ENCODE peak calls at places on chromosomes 12 and 14, in four cellular contexts. M, L, P and G are unnamed samples. For H3K4me1, the result is how much of the 10 kb centered on the place peaks cover.

GRCh38 chr14:32620303-32620702 is 291.2 kb downstream of the AKAP6 start:
- DNase-seq in L (no peak), M (no peak), P (no peak), G (no peak)

GRCh38 chr12:95413576-95413975 is 60.4 kb upstream of the METAP2 start:
- DNase-seq in L (no peak), M (no peak), P (no peak), G (no peak)

GRCh38 chr12:48000878-48001321 is 3.4 kb downstream of the COL2A1 start:
- DNase-seq in L (no peak), M (no peak), P (no peak), G (no peak)

GRCh38 chr14:58746261-58746660 is 108.5 kb downstream of the DACT1 start:
- DNase-seq in P (no peak), L (no peak), M (no peak), G (no peak)

GRCh38 chr12:57889541-57889989 is 43.0 kb upstream of the CTDSP2 start:
- DNase-seq in L (no peak), M (no peak), P (no peak), G (no peak)

GRCh38 chr12:111598637-111599458 is at the start of gene ATXN2:
- DNase-seq in L (no peak), M (no peak), P (no peak), G (no peak)

GRCh38 chr14:39265741-39266588 is 32.2 kb downstream of the MIA2 start:
- DNase-seq in L (no peak), P (no peak), M (no peak), G (no peak)

GRCh38 chr12:50536831-50537537 is 32.2 kb downstream of the DIP2B start:
- DNase-seq in M (no peak), L (no peak), P (no peak), G (no peak)

GRCh38 chr12:91958816-91959215 is 186.8 kb downstream of the BTG1 start:
- DNase-seq in P (no peak), M (no peak), L (no peak), G (peak)

GRCh38 chr12:6570264-6570887 is 2.3 kb upstream of the NOP2 start:
- DNase-seq in P (no peak), L (peak), M (peak), G (peak)
- TF ChIP-seq SUZ12 in P (no peak), L (no peak), M (no peak), G (no peak)

GRCh38 chr12:1741154-1741949 is 50.5 kb downstream of the ADIPOR2 start:
- DNase-seq in L (no peak), M (peak), P (no peak), G (no peak)

GRCh38 chr12:1739368-1739767 is 48.5 kb downstream of the ADIPOR2 start:
- DNase-seq in L (no peak), M (no peak), P (no peak), G (no peak)

GRCh38 chr12:1738480-1738879 is 47.6 kb downstream of the ADIPOR2 start:
- DNase-seq in L (no peak), P (no peak), M (no peak), G (no peak)

GRCh38 chr12:1740161-1740948 is 49.5 kb downstream of the ADIPOR2 start:
- DNase-seq in M (no peak), L (no peak), P (no peak), G (no peak)

GRCh38 chr12:1737643-1738286 is 46.9 kb downstream of the ADIPOR2 start:
- DNase-seq in L (no peak), M (no peak), P (no peak), G (no peak)
- H3K4me1 ChIP-seq in L (under half), M (half or more), P (under half), G (under half)

DNA sequence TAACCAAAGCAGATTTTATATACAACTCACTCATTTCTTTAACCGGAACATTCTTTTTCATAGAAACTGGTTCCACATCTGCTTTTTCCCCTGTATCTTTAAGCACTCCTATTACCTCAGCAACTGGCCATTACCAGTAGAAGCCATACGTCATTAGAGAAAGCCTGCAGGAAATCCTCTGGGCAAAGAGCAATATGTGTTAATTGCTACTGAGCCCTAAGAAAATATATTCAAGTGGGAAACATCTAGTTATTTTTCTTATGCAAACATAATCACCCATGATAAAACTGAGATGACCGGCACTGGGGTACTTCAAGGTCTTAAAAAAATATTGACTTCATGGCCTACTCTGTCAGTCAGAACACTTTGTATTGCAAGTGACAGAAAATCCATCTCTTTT is 28.2 kb upstream of the CPSF6 start:
- DNase-seq in P (no peak), M (no peak), L (no peak), G (no peak)
- TF ChIP-seq SUZ12 in P (no peak), M (no peak), L (no peak), G (no peak)

GRCh38 chr14:60622920-60623263 is 26.4 kb downstream of the SIX1 start:
- DNase-seq in P (no peak), M (no peak), L (no peak), G (no peak)
- H3K4me1 ChIP-seq in P (under half), M (under half), L (under half), G (under half)

DNA sequence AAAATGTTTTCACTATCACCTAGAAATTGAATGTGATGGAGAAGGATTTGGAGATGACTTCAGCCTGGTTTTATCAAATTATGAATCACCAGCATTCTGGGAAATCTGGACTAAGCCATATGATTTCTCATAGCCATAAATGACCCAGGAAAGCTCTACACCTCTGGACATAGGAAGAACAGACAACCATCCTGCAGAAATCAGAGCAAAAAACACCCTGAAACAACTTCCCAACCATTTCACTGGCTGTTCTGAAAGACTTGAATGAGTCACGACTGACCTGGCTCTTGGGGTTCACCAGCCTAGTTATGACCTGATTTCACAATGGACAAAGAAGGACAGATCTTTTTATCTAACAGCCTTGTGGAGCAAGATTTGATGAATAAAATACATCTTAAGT is 123.8 kb downstream of the KCNH5 start:
- DNase-seq in P (no peak), M (no peak), L (no peak), G (no peak)
- TF ChIP-seq SUZ12 in P (no peak), M (no peak), L (no peak), G (no peak)

GRCh38 chr14:61749264-61749663 is 13.0 kb upstream of the SNAPC1 start:
- DNase-seq in M (no peak), P (no peak), L (no peak), G (no peak)
- H3K4me1 ChIP-seq in M (under half), P (under half), L (under half), G (under half)

GRCh38 chr12:80707126-80707829 is at the start of gene MYF6:
- DNase-seq in L (no peak), M (no peak), P (no peak), G (no peak)

GRCh38 chr12:80709811-80710726 is 2.6 kb downstream of the MYF6 start:
- DNase-seq in L (peak), M (peak), P (no peak), G (peak)

GRCh38 chr12:80707830-80708534 is 548 bp downstream of the MYF6 start:
- DNase-seq in L (peak), M (no peak), P (no peak), G (no peak)

GRCh38 chr12:80710727-80711066 is 3.3 kb downstream of the MYF6 start:
- DNase-seq in M (no peak), P (no peak), L (no peak), G (no peak)

DNA sequence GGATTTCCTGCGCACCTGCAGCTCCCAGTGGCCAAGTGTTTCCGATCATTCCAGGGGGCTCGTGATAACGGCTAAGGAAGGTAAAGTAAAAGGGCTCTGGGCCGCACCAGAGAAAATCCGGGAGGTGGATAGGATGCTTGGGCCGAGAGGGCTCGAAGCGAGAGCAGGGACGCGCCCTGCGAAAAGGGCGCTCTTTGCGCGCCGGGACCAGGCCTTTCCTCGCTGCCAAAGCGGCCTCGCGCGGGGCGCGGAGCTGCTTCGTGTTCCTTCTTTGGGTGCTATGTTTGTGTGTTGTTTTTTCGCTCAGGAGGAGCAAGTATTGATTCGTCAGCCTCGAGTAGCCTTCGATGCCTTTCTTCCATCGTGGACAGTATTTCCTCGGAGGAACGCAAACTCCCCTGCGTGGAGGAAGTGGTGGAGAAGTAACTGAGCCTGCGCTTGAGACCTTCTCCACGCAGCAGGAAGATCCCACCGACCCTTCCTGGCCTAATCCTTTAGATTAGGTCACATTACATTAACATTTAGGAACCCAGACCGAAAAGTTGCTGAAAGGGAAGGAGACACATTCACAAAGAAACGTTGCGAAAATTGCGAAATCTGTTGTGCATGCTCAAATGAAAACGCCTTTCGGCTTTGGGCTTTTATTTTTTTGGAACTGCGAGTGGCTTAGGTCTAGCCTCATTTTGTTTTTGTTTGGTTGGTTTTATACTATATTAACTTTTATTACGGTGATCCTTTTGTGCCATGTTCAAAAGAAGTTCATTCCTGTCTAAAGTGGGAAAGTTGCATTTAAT is 1.3 kb downstream of the MYF6 start:
- DNase-seq in M (no peak), L (peak), P (no peak), G (no peak)
- TF ChIP-seq SUZ12 in M (no peak), L (peak), P (no peak), G (no peak)

DNA sequence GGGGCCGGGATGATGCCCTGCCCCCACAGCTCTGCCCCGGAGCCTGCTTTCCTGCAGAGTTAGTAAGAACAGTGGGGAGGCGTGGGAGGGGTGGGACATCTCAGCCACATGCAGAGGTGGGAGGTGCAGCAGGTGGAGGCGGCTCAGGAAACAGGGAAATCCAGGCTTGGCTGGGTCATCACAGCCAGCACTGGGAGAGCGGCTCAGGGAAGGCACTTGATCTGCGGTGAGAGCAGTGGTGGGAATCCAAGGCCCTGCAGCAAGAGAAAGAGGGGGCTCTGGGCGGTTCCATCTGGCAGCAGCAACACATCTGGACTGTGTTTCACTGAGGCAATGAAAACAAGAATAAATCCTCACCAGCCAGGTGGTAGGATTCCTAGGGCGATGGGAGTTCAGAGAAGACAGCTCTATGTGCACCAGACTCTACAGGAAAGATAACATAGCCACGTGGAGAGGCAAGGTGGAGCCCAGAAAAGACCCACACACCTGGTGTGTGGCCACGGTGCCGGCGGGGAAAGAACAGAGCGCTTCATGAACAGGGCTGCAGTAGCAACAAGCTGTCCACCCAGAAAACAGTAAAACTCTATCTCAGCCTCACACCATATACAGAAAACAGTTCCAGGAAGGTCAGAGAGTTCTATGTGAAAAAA is 57.7 kb downstream of the CCDC85C start:
- DNase-seq in M (no peak), P (no peak), L (no peak), G (no peak)
- H3K4me1 ChIP-seq in M (half or more), P (under half), L (under half), G (under half)